ENCODE peak calls at places on chromosomes 2 and 18, in nine cellular contexts. Q, X, A, O, M, K, V, S and W are unnamed samples.

GRCh38 chr2:20914771-20915170 is 91.9 kb upstream of the LDAH start:
- DNase-seq in Q (no peak), X (no peak), A (no peak), O (no peak), M (no peak), K (no peak), V (no peak), S (no peak), W (no peak)

GRCh38 chr2:71746946-71747501 is 293.7 kb downstream of the DYSF start:
- DNase-seq in Q (peak; percentile 26), X (no peak), A (peak; percentile 78), O (peak; percentile 31), M (peak; percentile 41), K (peak; percentile 60), V (peak; percentile 47), S (no peak), W (peak; percentile 73)

GRCh38 chr2:127620867-127621266 is 25.1 kb upstream of the GPR17 start:
- DNase-seq in Q (no peak), X (no peak), A (no peak), O (no peak), M (no peak), K (no peak), V (no peak), S (no peak), W (no peak)

GRCh38 chr2:212956665-212957064 is 194.7 kb downstream of the IKZF2 start:
- DNase-seq in Q (no peak), X (no peak), A (no peak), O (no peak), M (no peak), K (no peak), V (no peak), S (no peak), W (no peak)

GRCh38 chr2:203328735-203329549 is 748 bp downstream of the ABI2 start:
- DNase-seq in Q (peak; percentile 40), X (peak; percentile 59), A (peak; percentile 85), O (peak; percentile 57), M (no peak), K (peak; percentile 27), V (peak; percentile 13), S (peak; percentile 56), W (peak; percentile 48)

GRCh38 chr18:36038102-36038663 is 29.2 kb downstream of the RPRD1A start:
- DNase-seq in Q (no peak), X (no peak), A (no peak), O (no peak), M (no peak), K (no peak), V (no peak), S (no peak), W (no peak)

GRCh38 chr2:1487758-1488715 is 74.8 kb downstream of the TPO start:
- DNase-seq in Q (no peak), X (no peak), A (no peak), O (no peak), M (no peak), K (no peak), V (no peak), S (no peak), W (peak; percentile 71)

GRCh38 chr18:42936289-42936688 is 179.2 kb downstream of the RIT2 start:
- DNase-seq in Q (no peak), X (no peak), A (no peak), O (no peak), M (no peak), K (peak; percentile 59), V (no peak), S (no peak), W (no peak)

GRCh38 chr18:78826631-78827030 is 153.0 kb upstream of the SALL3 start:
- DNase-seq in Q (no peak), X (no peak), A (no peak), O (no peak), M (no peak), K (no peak), V (no peak), S (no peak), W (no peak)

GRCh38 chr2:75466708-75467311 is 93.9 kb downstream of the EVA1A start:
- DNase-seq in Q (no peak), X (peak; percentile 29), A (peak; percentile 56), O (no peak), M (no peak), K (no peak), V (no peak), S (no peak), W (no peak)

GRCh38 chr2:27798948-27799645 is 27.6 kb downstream of the MRPL33 start:
- DNase-seq in Q (peak; percentile 70), X (peak; percentile 31), A (peak; percentile 100), O (peak; percentile 28), M (peak; percentile 54), K (no peak), V (peak; percentile 100), S (no peak), W (no peak)

DNA sequence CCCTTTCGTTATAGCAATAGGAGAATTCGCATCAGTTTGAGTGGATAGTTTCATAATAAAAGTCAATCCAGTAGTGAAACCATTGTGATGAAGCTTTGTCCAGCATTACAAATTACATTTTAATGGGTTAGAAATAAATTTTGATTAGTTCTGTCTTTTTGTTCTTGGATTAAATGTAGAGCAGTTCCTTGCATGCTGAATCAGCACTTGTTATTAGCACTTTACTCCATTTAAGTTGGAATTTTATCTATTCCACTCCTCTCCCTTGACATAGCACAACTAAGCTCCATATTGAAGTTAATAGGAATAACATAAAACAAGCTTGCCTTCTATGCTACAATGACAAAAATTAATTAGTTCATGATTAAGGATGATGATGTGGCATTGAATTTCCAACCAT is 624.1 kb downstream of the CCDC85A start:
- DNase-seq in Q (no peak), X (no peak), A (no peak), O (no peak), M (no peak), K (no peak), V (no peak), S (no peak), W (no peak)
- H3K27me3 ChIP-seq in Q (no peaks in the 10 kb centered on the region), X (no peaks in the 10 kb centered on the region), A (no peaks in the 10 kb centered on the region), O (no peaks in the 10 kb centered on the region), M (no peaks in the 10 kb centered on the region), K (no peaks in the 10 kb centered on the region), V (no peaks in the 10 kb centered on the region), S (no peaks in the 10 kb centered on the region), W (no peaks in the 10 kb centered on the region)

GRCh38 chr2:150426315-150426714 is 61.2 kb downstream of the RND3 start:
- DNase-seq in Q (no peak), X (no peak), A (no peak), O (no peak), M (no peak), K (peak; percentile 34), V (no peak), S (no peak), W (no peak)
- H3K4me1 ChIP-seq in Q (no peaks in the 10 kb centered on the region), X (peaks cover 23% of the 10 kb centered on the region), A (no peaks in the 10 kb centered on the region), O (no peaks in the 10 kb centered on the region), M (no peaks in the 10 kb centered on the region), K (peaks cover 11% of the 10 kb centered on the region), V (no peaks in the 10 kb centered on the region), S (no peaks in the 10 kb centered on the region), W (no peaks in the 10 kb centered on the region)

GRCh38 chr2:197949224-197949623 is 144.8 kb downstream of the PLCL1 start:
- DNase-seq in Q (no peak), X (no peak), A (no peak), O (no peak), M (no peak), K (no peak), V (no peak), S (no peak), W (no peak)

GRCh38 chr2:197950754-197951153 is 146.4 kb downstream of the PLCL1 start:
- DNase-seq in Q (no peak), X (no peak), A (no peak), O (no peak), M (no peak), K (no peak), V (no peak), S (no peak), W (no peak)

GRCh38 chr2:197947219-197947757 is 142.9 kb downstream of the PLCL1 start:
- DNase-seq in Q (no peak), X (no peak), A (no peak), O (no peak), M (no peak), K (no peak), V (no peak), S (no peak), W (no peak)

GRCh38 chr2:197954328-197954727 is 149.9 kb downstream of the PLCL1 start:
- DNase-seq in Q (no peak), X (no peak), A (no peak), O (no peak), M (no peak), K (no peak), V (no peak), S (no peak), W (no peak)

GRCh38 chr2:197952540-197953202 is 148.3 kb downstream of the PLCL1 start:
- DNase-seq in Q (no peak), X (no peak), A (no peak), O (no peak), M (no peak), K (no peak), V (no peak), S (no peak), W (no peak)
- H3K27me3 ChIP-seq in Q (no peaks in the 10 kb centered on the region), X (no peaks in the 10 kb centered on the region), A (no peaks in the 10 kb centered on the region), O (no peaks in the 10 kb centered on the region), M (no peaks in the 10 kb centered on the region), K (no peaks in the 10 kb centered on the region), V (no peaks in the 10 kb centered on the region), S (no peaks in the 10 kb centered on the region), W (no peaks in the 10 kb centered on the region)

GRCh38 chr18:9521770-9522169 is 46.5 kb downstream of the RALBP1 start:
- DNase-seq in Q (no peak), X (no peak), A (no peak), O (no peak), M (no peak), K (no peak), V (no peak), S (no peak), W (no peak)
- H3K4me1 ChIP-seq in Q (no peaks in the 10 kb centered on the region), X (no peaks in the 10 kb centered on the region), A (peaks cover 9% of the 10 kb centered on the region), O (peaks cover 14% of the 10 kb centered on the region), M (no peaks in the 10 kb centered on the region), K (peaks cover 5% of the 10 kb centered on the region), V (no peaks in the 10 kb centered on the region), S (no peaks in the 10 kb centered on the region), W (no peaks in the 10 kb centered on the region)

GRCh38 chr2:228466851-228467250 is 285.4 kb upstream of the SPHKAP start:
- DNase-seq in Q (no peak), X (no peak), A (no peak), O (no peak), M (no peak), K (no peak), V (no peak), S (no peak), W (no peak)
- H3K27me3 ChIP-seq in Q (no peaks in the 10 kb centered on the region), X (no peaks in the 10 kb centered on the region), A (no peaks in the 10 kb centered on the region), O (no peaks in the 10 kb centered on the region), M (no peaks in the 10 kb centered on the region), K (no peaks in the 10 kb centered on the region), V (no peaks in the 10 kb centered on the region), S (no peaks in the 10 kb centered on the region), W (no peaks in the 10 kb centered on the region)

DNA sequence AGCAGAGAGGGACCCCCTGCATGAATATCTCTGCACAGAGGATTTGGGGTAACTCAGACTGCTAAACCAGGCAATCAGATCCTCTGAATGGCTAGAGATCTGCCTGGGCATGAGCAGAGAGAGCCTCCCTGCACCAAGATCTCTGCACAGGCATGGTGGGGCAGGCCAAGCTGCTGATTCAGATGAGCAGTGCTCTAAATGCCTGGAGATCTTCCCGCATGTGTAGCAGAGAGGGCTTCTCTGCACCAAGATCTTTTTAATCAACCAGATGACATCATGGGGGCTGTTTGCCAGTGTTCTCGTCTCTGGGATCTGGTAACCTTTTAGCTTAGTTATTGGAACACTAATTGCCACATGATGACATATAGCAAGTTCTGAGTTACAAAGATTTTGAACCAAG is 301.3 kb upstream of the GALNT5 start:
- DNase-seq in Q (no peak), X (no peak), A (peak; percentile 15), O (no peak), M (no peak), K (no peak), V (no peak), S (no peak), W (no peak)
- H3K4me1 ChIP-seq in Q (no peaks in the 10 kb centered on the region), X (no peaks in the 10 kb centered on the region), A (no peaks in the 10 kb centered on the region), O (no peaks in the 10 kb centered on the region), M (no peaks in the 10 kb centered on the region), K (no peaks in the 10 kb centered on the region), V (no peaks in the 10 kb centered on the region), S (no peaks in the 10 kb centered on the region), W (no peaks in the 10 kb centered on the region)